ENCODE peak calls at places on chromosomes 1 and 21, in six cellular contexts. One of them, this sample, is unnamed.

GRCh38 chr1:200980873-200981272 is 42.6 kb downstream of the KIF21B start:
- DNase-seq in Right ventricle myocardium superior: no peak
- DNase-seq in NCI-H510A treated with DMSO at 0.1 percent for 48 hours: no peak
- DNase-seq in NCI-H446: no peak
- DNase-seq in M059J: no peak
- DNase-seq in hippocampal formation: no peak
- DNase-seq in this sample: no peak

GRCh38 chr1:160261526-160261877 is 847 bp downstream of the DCAF8 start:
- DNase-seq in NCI-H446: no peak
- DNase-seq in Right ventricle myocardium superior: no peak
- DNase-seq in M059J: peak
- DNase-seq in NCI-H510A treated with DMSO at 0.1 percent for 48 hours: peak
- DNase-seq in hippocampal formation: no peak
- DNase-seq in this sample: peak

GRCh38 chr1:59360170-59360569 is 63.3 kb downstream of the FGGY start:
- DNase-seq in M059J: peak
- DNase-seq in hippocampal formation: no peak
- DNase-seq in Right ventricle myocardium superior: no peak
- DNase-seq in NCI-H510A treated with DMSO at 0.1 percent for 48 hours: no peak
- DNase-seq in NCI-H446: no peak
- DNase-seq in this sample: no peak

GRCh38 chr1:1470626-1471388 is 758 bp upstream of the ATAD3B start:
- DNase-seq in M059J: no peak
- DNase-seq in NCI-H446: no peak
- DNase-seq in hippocampal formation: no peak
- DNase-seq in NCI-H510A treated with DMSO at 0.1 percent for 48 hours: no peak
- DNase-seq in Right ventricle myocardium superior: no peak
- DNase-seq in this sample: peak

GRCh38 chr1:7218210-7218832 is 433.1 kb downstream of the CAMTA1 start:
- DNase-seq in NCI-H446: peak
- DNase-seq in M059J: peak
- DNase-seq in hippocampal formation: peak
- DNase-seq in Right ventricle myocardium superior: no peak
- DNase-seq in NCI-H510A treated with DMSO at 0.1 percent for 48 hours: peak
- DNase-seq in this sample: peak

GRCh38 chr1:108561731-108562326 is 1.9 kb downstream of the EEIG2 start:
- DNase-seq in Right ventricle myocardium superior: peak
- DNase-seq in NCI-H510A treated with DMSO at 0.1 percent for 48 hours: peak
- DNase-seq in hippocampal formation: no peak
- DNase-seq in NCI-H446: peak
- DNase-seq in M059J: peak
- DNase-seq in this sample: peak

GRCh38 chr1:201222125-201222524 is 31.5 kb downstream of the IGFN1 start:
- DNase-seq in Right ventricle myocardium superior: no peak
- DNase-seq in hippocampal formation: no peak
- DNase-seq in M059J: no peak
- DNase-seq in NCI-H510A treated with DMSO at 0.1 percent for 48 hours: no peak
- DNase-seq in NCI-H446: no peak
- DNase-seq in this sample: no peak

GRCh38 chr1:214378492-214378891 is 97.5 kb downstream of the SMYD2 start:
- DNase-seq in hippocampal formation: no peak
- DNase-seq in NCI-H510A treated with DMSO at 0.1 percent for 48 hours: no peak
- DNase-seq in NCI-H446: no peak
- DNase-seq in M059J: peak
- DNase-seq in Right ventricle myocardium superior: no peak
- DNase-seq in this sample: no peak

GRCh38 chr1:179824265-179824664 is 53.3 kb downstream of the TOR1AIP2 start:
- DNase-seq in M059J: no peak
- DNase-seq in NCI-H446: no peak
- DNase-seq in NCI-H510A treated with DMSO at 0.1 percent for 48 hours: peak
- DNase-seq in Right ventricle myocardium superior: no peak
- DNase-seq in hippocampal formation: no peak
- DNase-seq in this sample: no peak

GRCh38 chr1:145983206-145983675 is 13.1 kb downstream of the TXNIP start:
- DNase-seq in M059J: no peak
- DNase-seq in NCI-H446: no peak
- DNase-seq in NCI-H510A treated with DMSO at 0.1 percent for 48 hours: no peak
- DNase-seq in Right ventricle myocardium superior: no peak
- DNase-seq in hippocampal formation: no peak
- DNase-seq in this sample: peak

GRCh38 chr1:172742599-172743500 is 83.9 kb downstream of the FASLG start:
- DNase-seq in Right ventricle myocardium superior: no peak
- DNase-seq in NCI-H510A treated with DMSO at 0.1 percent for 48 hours: peak
- DNase-seq in hippocampal formation: no peak
- DNase-seq in M059J: peak
- DNase-seq in NCI-H446: peak
- DNase-seq in this sample: peak

GRCh38 chr1:11847667-11848445 is at the start of gene NPPA:
- DNase-seq in NCI-H446: no peak
- DNase-seq in M059J: no peak
- DNase-seq in hippocampal formation: no peak
- DNase-seq in NCI-H510A treated with DMSO at 0.1 percent for 48 hours: peak
- DNase-seq in Right ventricle myocardium superior: no peak
- DNase-seq in this sample: peak

GRCh38 chr1:86382878-86383277 is 13.2 kb downstream of the ODF2L start:
- DNase-seq in M059J: peak
- DNase-seq in NCI-H446: no peak
- DNase-seq in hippocampal formation: no peak
- DNase-seq in Right ventricle myocardium superior: no peak
- DNase-seq in NCI-H510A treated with DMSO at 0.1 percent for 48 hours: no peak
- DNase-seq in this sample: no peak

GRCh38 chr21:21624674-21625073 is 626.5 kb downstream of the NCAM2 start:
- DNase-seq in M059J: peak
- DNase-seq in Right ventricle myocardium superior: no peak
- DNase-seq in NCI-H510A treated with DMSO at 0.1 percent for 48 hours: no peak
- DNase-seq in NCI-H446: no peak
- DNase-seq in hippocampal formation: no peak
- DNase-seq in this sample: no peak

GRCh38 chr1:90707363-90707710 is 9.8 kb downstream of the BARHL2 start:
- DNase-seq in M059J: no peak
- DNase-seq in Right ventricle myocardium superior: no peak
- DNase-seq in hippocampal formation: no peak
- DNase-seq in NCI-H510A treated with DMSO at 0.1 percent for 48 hours: no peak
- DNase-seq in NCI-H446: no peak
- DNase-seq in this sample: peak

GRCh38 chr1:41500378-41500777 is 15.9 kb upstream of the EDN2 start:
- DNase-seq in M059J: peak
- DNase-seq in NCI-H510A treated with DMSO at 0.1 percent for 48 hours: peak
- DNase-seq in hippocampal formation: no peak
- DNase-seq in NCI-H446: no peak
- DNase-seq in Right ventricle myocardium superior: peak
- DNase-seq in this sample: peak

GRCh38 chr21:33881689-33882440 is 33.7 kb downstream of the ATP5PO start:
- DNase-seq in hippocampal formation: no peak
- DNase-seq in M059J: no peak
- DNase-seq in NCI-H446: no peak
- DNase-seq in NCI-H510A treated with DMSO at 0.1 percent for 48 hours: no peak
- DNase-seq in Right ventricle myocardium superior: no peak
- DNase-seq in this sample: no peak

GRCh38 chr1:3261007-3261968 is 192.3 kb downstream of the PRDM16 start:
- DNase-seq in NCI-H510A treated with DMSO at 0.1 percent for 48 hours: no peak
- DNase-seq in hippocampal formation: no peak
- DNase-seq in Right ventricle myocardium superior: no peak
- DNase-seq in NCI-H446: no peak
- DNase-seq in M059J: no peak
- DNase-seq in this sample: no peak

GRCh38 chr1:110243581-110243980 is 33.5 kb downstream of the KCNC4 start:
- DNase-seq in M059J: no peak
- DNase-seq in NCI-H510A treated with DMSO at 0.1 percent for 48 hours: peak
- DNase-seq in hippocampal formation: no peak
- DNase-seq in Right ventricle myocardium superior: no peak
- DNase-seq in NCI-H446: no peak
- DNase-seq in this sample: peak

GRCh38 chr1:11691302-11691914 is at the start of gene DRAXIN:
- DNase-seq in NCI-H446: no peak
- DNase-seq in Right ventricle myocardium superior: no peak
- DNase-seq in hippocampal formation: no peak
- DNase-seq in NCI-H510A treated with DMSO at 0.1 percent for 48 hours: peak
- DNase-seq in M059J: no peak
- DNase-seq in this sample: peak

GRCh38 chr1:165143437-165144065 is 213.0 kb downstream of the LMX1A start:
- DNase-seq in Right ventricle myocardium superior: no peak
- DNase-seq in NCI-H446: no peak
- DNase-seq in hippocampal formation: no peak
- DNase-seq in M059J: no peak
- DNase-seq in NCI-H510A treated with DMSO at 0.1 percent for 48 hours: peak
- DNase-seq in this sample: peak

GRCh38 chr1:101366513-101367215 is 129.8 kb downstream of the S1PR1 start:
- DNase-seq in NCI-H510A treated with DMSO at 0.1 percent for 48 hours: no peak
- DNase-seq in M059J: peak
- DNase-seq in NCI-H446: peak
- DNase-seq in hippocampal formation: no peak
- DNase-seq in Right ventricle myocardium superior: no peak
- DNase-seq in this sample: no peak

GRCh38 chr1:17212487-17213121 is 7.7 kb downstream of the PADI1 start:
- DNase-seq in Right ventricle myocardium superior: peak
- DNase-seq in NCI-H446: no peak
- DNase-seq in hippocampal formation: no peak
- DNase-seq in NCI-H510A treated with DMSO at 0.1 percent for 48 hours: peak
- DNase-seq in M059J: peak
- DNase-seq in this sample: peak

GRCh38 chr1:75615664-75616435 is 4.9 kb upstream of the SLC44A5 start:
- DNase-seq in NCI-H446: no peak
- DNase-seq in M059J: peak
- DNase-seq in hippocampal formation: peak
- DNase-seq in NCI-H510A treated with DMSO at 0.1 percent for 48 hours: peak
- DNase-seq in Right ventricle myocardium superior: peak
- DNase-seq in this sample: peak

GRCh38 chr1:163970699-163971098 is 588.3 kb upstream of the PBX1 start:
- DNase-seq in hippocampal formation: no peak
- DNase-seq in M059J: no peak
- DNase-seq in NCI-H510A treated with DMSO at 0.1 percent for 48 hours: no peak
- DNase-seq in Right ventricle myocardium superior: no peak
- DNase-seq in NCI-H446: no peak
- DNase-seq in this sample: peak

GRCh38 chr1:25695991-25696330 is 79.4 kb downstream of the MAN1C1 start:
- DNase-seq in M059J: peak
- DNase-seq in Right ventricle myocardium superior: no peak
- DNase-seq in NCI-H446: no peak
- DNase-seq in NCI-H510A treated with DMSO at 0.1 percent for 48 hours: no peak
- DNase-seq in hippocampal formation: no peak
- DNase-seq in this sample: no peak

GRCh38 chr1:241636291-241636690 is 3.9 kb downstream of the CHML start:
- DNase-seq in Right ventricle myocardium superior: no peak
- DNase-seq in M059J: no peak
- DNase-seq in NCI-H446: no peak
- DNase-seq in NCI-H510A treated with DMSO at 0.1 percent for 48 hours: no peak
- DNase-seq in hippocampal formation: no peak
- DNase-seq in this sample: no peak

GRCh38 chr1:8871539-8871935 is 6.9 kb downstream of the ENO1 start:
- DNase-seq in NCI-H510A treated with DMSO at 0.1 percent for 48 hours: peak
- DNase-seq in NCI-H446: no peak
- DNase-seq in Right ventricle myocardium superior: no peak
- DNase-seq in hippocampal formation: no peak
- DNase-seq in M059J: no peak
- DNase-seq in this sample: peak

This sample was measured in DMS53.